ENCODE peak calls at places on chromosome 6, in eight cellular contexts. M is lower leg skin, J is AG04450, A is type B pancreatic cell, Q is WERI-Rb-1, V is esophagus squamous epithelium, G is endodermal cell, R is heart left ventricle. T is an unnamed sample.

GRCh38 chr6:77362055-77362454 is 101.2 kb downstream of the HTR1B start:
- DNase-seq in M (no peak), J (no peak), A (no peak), Q (no peak), V (no peak), G (no peak), R (no peak), T (no peak)

GRCh38 chr6:73652637-73653570 is 888 bp downstream of the SLC17A5 start:
- DNase-seq in M (peak), J (no peak), A (no peak), Q (peak), V (peak), G (peak), R (peak), T (peak)

GRCh38 chr6:170344631-170345576 is 38.3 kb downstream of the FAM120B start:
- DNase-seq in M (peak), J (no peak), A (no peak), Q (no peak), V (no peak), G (peak), R (no peak), T (no peak)

GRCh38 chr6:157649311-157650260 is 173.5 kb upstream of the SNX9 start:
- DNase-seq in M (no peak), J (no peak), A (no peak), Q (no peak), V (no peak), G (no peak), R (no peak), T (no peak)

GRCh38 chr6:14784596-14785360 is 461.1 kb upstream of the JARID2 start:
- DNase-seq in M (no peak), J (no peak), A (no peak), Q (no peak), V (no peak), G (peak), R (no peak), T (no peak)

GRCh38 chr6:109512271-109512817 is 29.3 kb upstream of the ZBTB24 start:
- DNase-seq in M (no peak), J (no peak), A (no peak), Q (no peak), V (no peak), G (no peak), R (no peak), T (no peak)

GRCh38 chr6:150932976-150933375 is 67.5 kb downstream of the MTHFD1L start:
- DNase-seq in M (peak), J (no peak), A (no peak), Q (no peak), V (no peak), G (no peak), R (no peak), T (no peak)

GRCh38 chr6:37696220-37696840 is 1.4 kb downstream of the MDGA1 start:
- DNase-seq in M (no peak), J (no peak), A (no peak), Q (peak), V (no peak), G (peak), R (no peak), T (peak)

GRCh38 chr6:142752348-142752747 is 192.6 kb downstream of the HIVEP2 start:
- DNase-seq in M (no peak), J (no peak), A (no peak), Q (no peak), V (no peak), G (no peak), R (no peak), T (no peak)

GRCh38 chr6:36320475-36320874 is 16.2 kb downstream of the BNIP5 start:
- DNase-seq in M (no peak), J (no peak), A (no peak), Q (no peak), V (no peak), G (no peak), R (no peak), T (no peak)

GRCh38 chr6:139037490-139037889 is 8.9 kb downstream of the ABRACL start:
- DNase-seq in M (no peak), J (no peak), A (no peak), Q (no peak), V (no peak), G (no peak), R (no peak), T (no peak)

GRCh38 chr6:26657268-26657667 is 2.3 kb downstream of the ZNF322 start:
- DNase-seq in M (no peak), J (no peak), A (no peak), Q (no peak), V (no peak), G (no peak), R (no peak), T (no peak)

GRCh38 chr6:167825759-167826229 is 917 bp upstream of the AFDN start:
- DNase-seq in M (peak), J (no peak), A (peak), Q (no peak), V (no peak), G (peak), R (no peak), T (peak)

GRCh38 chr6:36633915-36634314 is 39.8 kb downstream of the SRSF3 start:
- DNase-seq in M (no peak), J (peak), A (no peak), Q (no peak), V (no peak), G (no peak), R (peak), T (no peak)

GRCh38 chr6:158487495-158487894 is 72.4 kb upstream of the TMEM181 start:
- DNase-seq in M (no peak), J (no peak), A (no peak), Q (no peak), V (no peak), G (no peak), R (no peak), T (no peak)

GRCh38 chr6:28880519-28880893 is 43.3 kb downstream of the TRIM27 start:
- DNase-seq in M (no peak), J (no peak), A (no peak), Q (no peak), V (no peak), G (no peak), R (no peak), T (no peak)

DNA sequence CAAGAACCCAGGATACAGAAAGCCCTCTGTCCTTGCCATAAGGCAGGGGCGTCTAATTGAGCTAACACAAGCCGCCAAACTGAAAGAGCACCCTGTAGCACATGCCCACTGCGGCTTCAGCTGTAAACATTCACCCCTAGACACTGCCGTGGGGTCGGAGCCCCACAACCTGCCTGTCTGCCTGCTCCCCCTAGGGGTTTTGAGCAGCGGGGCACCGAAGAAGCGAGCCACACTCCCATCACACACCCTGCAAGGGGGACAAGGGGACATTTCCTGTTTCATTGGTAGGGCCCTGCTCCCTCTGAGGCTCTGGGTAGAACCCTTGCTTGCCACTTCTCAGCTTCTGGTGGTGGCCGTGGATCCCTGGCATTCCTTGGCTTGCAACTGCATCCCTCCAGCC is 45.2 kb upstream of the BCLAF1 start:
- DNase-seq in M (no peak), J (no peak), A (no peak), Q (peak), V (no peak), G (peak), R (no peak), T (peak)
- TF ChIP-seq CTCF in M (no peak), J (peak), A (no peak), Q (peak), V (no peak), G (peak), R (no peak), T (peak)

GRCh38 chr6:39086711-39087110 is 28.3 kb downstream of the SAYSD1 start:
- DNase-seq in M (no peak), J (no peak), A (no peak), Q (no peak), V (no peak), G (no peak), R (no peak), T (no peak)

GRCh38 chr6:39087197-39087596 is 27.8 kb downstream of the SAYSD1 start:
- DNase-seq in M (no peak), J (no peak), A (no peak), Q (no peak), V (no peak), G (no peak), R (no peak), T (no peak)

GRCh38 chr6:39090036-39090435 is 24.9 kb downstream of the SAYSD1 start:
- DNase-seq in M (no peak), J (no peak), A (no peak), Q (no peak), V (no peak), G (no peak), R (no peak), T (no peak)

GRCh38 chr6:39086294-39086693 is 28.7 kb downstream of the SAYSD1 start:
- DNase-seq in M (no peak), J (no peak), A (no peak), Q (no peak), V (no peak), G (no peak), R (no peak), T (no peak)

DNA sequence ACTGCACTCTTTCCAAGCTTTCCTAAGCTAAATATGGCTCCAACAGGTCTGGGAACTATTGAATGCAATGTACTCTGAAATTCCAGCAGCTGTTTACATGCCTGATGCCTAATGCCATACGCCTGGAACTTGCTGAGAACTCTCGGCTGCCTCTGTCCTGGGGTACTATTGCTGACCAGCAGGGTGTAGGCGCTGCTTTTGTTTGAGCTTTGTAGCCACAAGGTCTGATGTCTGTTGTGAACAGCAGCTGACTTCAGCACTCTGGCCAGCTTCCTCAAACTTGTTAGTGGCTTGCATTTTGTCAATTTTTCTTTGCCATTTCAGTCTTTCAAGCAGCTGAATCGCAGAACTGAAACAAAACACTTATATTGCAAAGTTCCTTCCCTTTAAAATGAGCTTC is 26.7 kb downstream of the SAYSD1 start:
- DNase-seq in M (peak), J (peak), A (no peak), Q (no peak), V (no peak), G (peak), R (no peak), T (no peak)
- TF ChIP-seq CTCF in M (no peak), J (peak), A (peak), Q (peak), V (no peak), G (peak), R (peak), T (peak)

GRCh38 chr6:53568776-53569616 is 24.1 kb upstream of the GCLC start:
- DNase-seq in M (no peak), J (no peak), A (no peak), Q (no peak), V (no peak), G (no peak), R (no peak), T (no peak)

GRCh38 chr6:53567701-53568100 is 22.8 kb upstream of the GCLC start:
- DNase-seq in M (no peak), J (no peak), A (no peak), Q (no peak), V (no peak), G (no peak), R (no peak), T (no peak)

GRCh38 chr6:53566755-53567154 is 21.9 kb upstream of the GCLC start:
- DNase-seq in M (no peak), J (no peak), A (no peak), Q (no peak), V (no peak), G (no peak), R (no peak), T (no peak)

GRCh38 chr6:53565886-53566285 is 21.0 kb upstream of the GCLC start:
- DNase-seq in M (no peak), J (no peak), A (no peak), Q (no peak), V (no peak), G (no peak), R (no peak), T (no peak)

DNA sequence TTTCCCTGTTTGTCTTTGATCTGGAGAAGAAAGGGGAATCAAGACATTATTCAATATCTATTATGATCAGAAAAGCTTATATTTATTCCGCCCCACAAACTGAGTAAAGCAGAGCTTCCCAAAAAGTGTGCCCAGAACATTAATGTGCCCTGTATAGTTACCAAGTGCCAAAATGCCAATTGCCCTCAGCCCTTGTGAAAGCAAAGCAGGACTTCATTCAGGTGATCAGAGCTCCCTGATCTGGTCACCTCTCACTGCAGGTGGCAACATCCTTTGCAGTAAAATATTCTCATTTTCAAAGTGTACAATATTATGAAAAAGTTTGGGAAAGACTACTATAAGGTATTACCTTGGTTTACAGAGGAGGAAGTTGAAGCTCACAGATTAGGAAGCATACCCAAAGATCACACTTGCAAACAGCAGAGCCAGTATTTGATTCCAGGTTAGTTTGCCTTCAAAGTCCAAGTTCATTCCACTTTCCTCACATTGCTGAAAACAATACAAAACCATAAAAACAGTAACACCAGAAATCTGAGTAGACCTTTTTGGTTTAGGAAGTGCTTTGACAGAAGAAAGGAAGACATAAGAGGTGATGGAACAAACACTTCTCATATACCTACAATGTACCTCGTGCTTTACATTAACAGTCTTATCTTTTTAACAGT is 19.6 kb upstream of the GCLC start:
- DNase-seq in M (no peak), J (no peak), A (no peak), Q (no peak), V (no peak), G (no peak), R (no peak), T (no peak)
- TF ChIP-seq CTCF in M (no peak), J (no peak), A (no peak), Q (no peak), V (no peak), G (no peak), R (no peak), T (no peak)

GRCh38 chr6:4645713-4646356 is 130.4 kb upstream of the CDYL start:
- DNase-seq in M (no peak), J (no peak), A (no peak), Q (no peak), V (no peak), G (no peak), R (no peak), T (no peak)
- TF ChIP-seq CTCF in M (no peak), J (peak), A (no peak), Q (peak), V (no peak), G (peak), R (no peak), T (no peak)

GRCh38 chr6:1686117-1687098 is 76.7 kb downstream of the FOXC1 start:
- DNase-seq in M (peak), J (peak), A (no peak), Q (no peak), V (no peak), G (no peak), R (no peak), T (no peak)
- TF ChIP-seq CTCF in M (no peak), J (peak), A (peak), Q (no peak), V (peak), G (peak), R (peak), T (no peak)

DNA sequence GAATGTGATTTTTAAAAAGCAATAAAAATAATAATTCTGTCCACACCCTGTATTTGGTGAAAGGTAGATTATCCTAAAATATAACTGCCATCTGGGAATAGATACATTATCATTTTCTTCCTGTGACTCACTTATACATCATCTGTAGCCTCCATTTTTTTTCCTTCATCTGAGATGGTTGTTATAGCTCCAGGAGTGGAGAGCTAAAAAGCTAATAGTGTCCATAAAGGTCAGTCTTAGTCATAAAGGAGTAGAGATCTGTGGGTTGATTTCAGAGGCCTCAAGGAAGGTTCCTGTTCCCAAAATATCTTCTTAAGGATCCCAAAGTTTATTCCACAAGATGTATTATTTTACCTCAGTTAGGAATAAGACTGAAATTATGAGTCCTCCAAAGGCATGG is 41.1 kb downstream of the FBXO5 start:
- DNase-seq in M (no peak), J (no peak), A (no peak), Q (no peak), V (no peak), G (no peak), R (no peak), T (no peak)
- TF ChIP-seq CTCF in M (no peak), J (no peak), A (no peak), Q (no peak), V (no peak), G (no peak), R (no peak), T (no peak)

GRCh38 chr6:169177516-169178196 is 76.0 kb downstream of the THBS2 start:
- DNase-seq in M (no peak), J (no peak), A (no peak), Q (no peak), V (no peak), G (no peak), R (no peak), T (no peak)
- TF ChIP-seq CTCF in M (no peak), J (peak), A (no peak), Q (no peak), V (no peak), G (no peak), R (no peak), T (no peak)

DNA sequence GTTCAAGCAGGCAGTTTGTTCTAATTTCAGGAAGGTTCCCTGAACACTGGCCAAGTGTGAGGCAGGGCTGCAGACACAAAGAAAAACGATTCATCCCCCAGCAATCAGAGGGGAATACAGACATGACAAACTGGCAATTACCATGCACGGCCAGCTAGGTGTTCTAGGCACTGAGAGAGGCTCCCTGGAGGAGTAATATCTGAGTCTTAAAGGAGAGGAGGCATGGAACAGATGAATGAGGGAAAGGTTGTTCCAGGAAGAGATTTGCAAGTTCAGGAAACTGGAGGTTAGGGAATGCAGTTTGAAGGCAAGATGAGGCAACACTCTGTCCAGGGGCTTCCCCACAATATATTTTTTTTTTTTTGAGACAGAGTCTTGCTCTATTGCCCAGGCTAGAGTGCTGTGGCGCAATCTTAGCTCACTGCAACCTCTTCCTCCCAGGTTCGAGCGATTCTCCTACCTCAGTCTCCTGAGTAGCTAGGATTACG is 11.1 kb downstream of the RRAGD start:
- DNase-seq in M (no peak), J (no peak), A (no peak), Q (no peak), V (no peak), G (no peak), R (no peak), T (no peak)
- TF ChIP-seq CTCF in M (no peak), J (no peak), A (no peak), Q (no peak), V (no peak), G (no peak), R (no peak), T (no peak)

GRCh38 chr6:108247965-108248536 is 12.8 kb downstream of the SNX3 start:
- DNase-seq in M (no peak), J (no peak), A (no peak), Q (no peak), V (no peak), G (no peak), R (no peak), T (no peak)
- TF ChIP-seq CTCF in M (no peak), J (no peak), A (no peak), Q (peak), V (no peak), G (peak), R (no peak), T (no peak)

DNA sequence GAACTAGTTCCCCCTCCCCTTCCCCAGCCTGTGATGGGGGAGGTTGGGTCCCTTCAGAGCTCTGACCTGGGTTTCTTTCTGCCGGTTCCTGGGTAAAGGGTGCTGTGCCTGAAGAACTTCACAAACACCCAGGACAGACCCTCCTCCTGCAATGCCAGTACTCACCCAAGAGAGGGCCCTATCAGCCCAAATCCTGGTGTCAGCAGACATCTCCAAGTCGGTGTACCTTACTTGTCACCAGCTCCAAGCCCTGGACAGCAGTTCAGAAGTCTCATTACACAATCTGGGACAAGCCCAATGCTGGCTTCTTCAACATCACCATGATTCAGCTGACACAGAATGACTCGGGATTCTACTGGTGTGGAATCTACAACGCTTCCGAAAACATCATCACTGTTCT is 467 bp downstream of the TREML4 start:
- DNase-seq in M (no peak), J (no peak), A (no peak), Q (no peak), V (no peak), G (peak), R (no peak), T (no peak)
- TF ChIP-seq CTCF in M (no peak), J (no peak), A (no peak), Q (peak), V (no peak), G (peak), R (no peak), T (no peak)

T was measured in glutamatergic neuron.